ENCODE peak calls at places on chromosomes 12 and 14, in nine cellular contexts. J is esophagus squamous epithelium; K is C1 segment of cervical spinal cord; B is head of caudate nucleus; A is T-cell; P is iPS-NIHi11; T is NCI-H226; V is lung; D is stimulated activated CD8-positive, alpha-beta memory T cell treated with anti-CD3 and anti-CD28 coated beads, Interleukin-4, amount 100 ng/mL, for 4 hours. F is an unnamed sample.

GRCh38 chr12:1367731-1368285 is 226.6 kb downstream of the FBXL14 start:
- DNase-seq in A (no peak), K (no peak), J (no peak), P (no peak), D (no peak), T (no peak), V (no peak), B (peak), F (peak)

GRCh38 chr14:34713681-34714319 is 593 bp downstream of the CFL2 start:
- DNase-seq in V (peak), K (no peak), P (peak), J (no peak), T (no peak), A (no peak), B (peak), D (no peak), F (peak)

GRCh38 chr12:47817272-47818006 is 2.3 kb downstream of the HDAC7 start:
- DNase-seq in J (no peak), K (no peak), P (no peak), A (no peak), T (no peak), V (no peak), D (no peak), B (no peak), F (no peak)

GRCh38 chr12:43893670-43894069 is 57.8 kb downstream of the TMEM117 start:
- DNase-seq in T (no peak), V (no peak), J (no peak), B (no peak), A (no peak), K (no peak), D (no peak), P (no peak), F (peak)

GRCh38 chr14:22630486-22630885 is 13.7 kb downstream of the OR6J1 start:
- DNase-seq in J (no peak), P (no peak), K (no peak), D (no peak), V (no peak), T (no peak), B (no peak), A (no peak), F (peak)

GRCh38 chr14:58708004-58708403 is 70.2 kb downstream of the DACT1 start:
- DNase-seq in B (no peak), T (no peak), A (no peak), V (no peak), D (no peak), J (no peak), P (no peak), K (no peak), F (no peak)

GRCh38 chr14:27506272-27506671 is 908.4 kb upstream of the NOVA1 start:
- DNase-seq in B (no peak), V (no peak), T (no peak), D (no peak), K (no peak), J (no peak), P (no peak), A (no peak), F (no peak)

GRCh38 chr12:6104027-6104426 is 20.4 kb downstream of the VWF start:
- DNase-seq in P (no peak), B (no peak), D (no peak), J (no peak), A (no peak), T (no peak), K (no peak), V (no peak), F (no peak)